ENCODE peak calls at places on chromosome 21, in eight cellular contexts. One of them, this sample, is unnamed.

GRCh38 chr21:43375827-43376795 is 50.8 kb downstream of the SIK1 start:
- DNase-seq in activated naive CD4-positive, alpha-beta T cell treated with Interleukin-2 at 50 U/mL for 16 hours: no peak
- DNase-seq in fibroblast of lung: no peak
- DNase-seq in effector CD8-positive, alpha-beta T cell: no peak
- DNase-seq in WTC11: no peak
- DNase-seq in cardiac fibroblast: no peak
- DNase-seq in neural crest cell: no peak
- DNase-seq in PC-9: peak; percentile 73
- DNase-seq in this sample: no peak

GRCh38 chr21:30478015-30478414 is 2.2 kb downstream of the KRTAP19-1 start:
- DNase-seq in neural crest cell: no peak
- DNase-seq in effector CD8-positive, alpha-beta T cell: no peak
- DNase-seq in PC-9: no peak
- DNase-seq in activated naive CD4-positive, alpha-beta T cell treated with Interleukin-2 at 50 U/mL for 16 hours: no peak
- DNase-seq in fibroblast of lung: no peak
- DNase-seq in cardiac fibroblast: no peak
- DNase-seq in WTC11: no peak
- DNase-seq in this sample: no peak

GRCh38 chr21:15121655-15122120 is 56.9 kb upstream of the NRIP1 start:
- DNase-seq in activated naive CD4-positive, alpha-beta T cell treated with Interleukin-2 at 50 U/mL for 16 hours: no peak
- DNase-seq in PC-9: no peak
- DNase-seq in neural crest cell: no peak
- DNase-seq in WTC11: no peak
- DNase-seq in cardiac fibroblast: peak; percentile 58
- DNase-seq in fibroblast of lung: peak; percentile 72
- DNase-seq in effector CD8-positive, alpha-beta T cell: no peak
- DNase-seq in this sample: no peak

GRCh38 chr21:46610018-46610701 is 5.3 kb upstream of the S100B start:
- DNase-seq in WTC11: no peak
- DNase-seq in activated naive CD4-positive, alpha-beta T cell treated with Interleukin-2 at 50 U/mL for 16 hours: no peak
- DNase-seq in PC-9: no peak
- DNase-seq in fibroblast of lung: no peak
- DNase-seq in neural crest cell: no peak
- DNase-seq in effector CD8-positive, alpha-beta T cell: no peak
- DNase-seq in cardiac fibroblast: peak; percentile 19
- DNase-seq in this sample: no peak

GRCh38 chr21:33230518-33231324 is 983 bp downstream of the IFNAR2 start:
- DNase-seq in cardiac fibroblast: peak; percentile 82
- DNase-seq in PC-9: peak; percentile 40
- DNase-seq in fibroblast of lung: peak; percentile 43
- DNase-seq in WTC11: peak; percentile 78
- DNase-seq in activated naive CD4-positive, alpha-beta T cell treated with Interleukin-2 at 50 U/mL for 16 hours: peak; percentile 43
- DNase-seq in effector CD8-positive, alpha-beta T cell: peak; percentile 39
- DNase-seq in neural crest cell: peak; percentile 29
- DNase-seq in this sample: no peak

GRCh38 chr21:44298301-44298700 is 1.6 kb upstream of the PFKL start:
- DNase-seq in PC-9: no peak
- DNase-seq in WTC11: no peak
- DNase-seq in effector CD8-positive, alpha-beta T cell: no peak
- DNase-seq in neural crest cell: no peak
- DNase-seq in activated naive CD4-positive, alpha-beta T cell treated with Interleukin-2 at 50 U/mL for 16 hours: no peak
- DNase-seq in cardiac fibroblast: peak; percentile 22
- DNase-seq in fibroblast of lung: no peak
- DNase-seq in this sample: no peak

GRCh38 chr21:35940074-35940927 is 120.0 kb downstream of the SETD4 start:
- DNase-seq in neural crest cell: peak; percentile 29
- DNase-seq in fibroblast of lung: peak; percentile 87
- DNase-seq in PC-9: peak; percentile 25
- DNase-seq in WTC11: peak; percentile 24
- DNase-seq in effector CD8-positive, alpha-beta T cell: no peak
- DNase-seq in activated naive CD4-positive, alpha-beta T cell treated with Interleukin-2 at 50 U/mL for 16 hours: no peak
- DNase-seq in cardiac fibroblast: peak; percentile 87
- DNase-seq in this sample: no peak

GRCh38 chr21:43361493-43362296 is 65.2 kb downstream of the SIK1 start:
- DNase-seq in cardiac fibroblast: peak; percentile 75
- DNase-seq in WTC11: no peak
- DNase-seq in fibroblast of lung: peak; percentile 69
- DNase-seq in effector CD8-positive, alpha-beta T cell: peak; percentile 47
- DNase-seq in PC-9: no peak
- DNase-seq in neural crest cell: no peak
- DNase-seq in activated naive CD4-positive, alpha-beta T cell treated with Interleukin-2 at 50 U/mL for 16 hours: peak; percentile 9
- DNase-seq in this sample: no peak

GRCh38 chr21:46113497-46114176 is 15.7 kb downstream of the COL6A2 start:
- DNase-seq in fibroblast of lung: no peak
- DNase-seq in effector CD8-positive, alpha-beta T cell: no peak
- DNase-seq in activated naive CD4-positive, alpha-beta T cell treated with Interleukin-2 at 50 U/mL for 16 hours: no peak
- DNase-seq in PC-9: no peak
- DNase-seq in WTC11: no peak
- DNase-seq in neural crest cell: no peak
- DNase-seq in cardiac fibroblast: no peak
- DNase-seq in this sample: no peak

GRCh38 chr21:28283652-28284490 is 708.8 kb downstream of the LTN1 start:
- DNase-seq in effector CD8-positive, alpha-beta T cell: no peak
- DNase-seq in fibroblast of lung: peak; percentile 95
- DNase-seq in activated naive CD4-positive, alpha-beta T cell treated with Interleukin-2 at 50 U/mL for 16 hours: no peak
- DNase-seq in cardiac fibroblast: peak; percentile 89
- DNase-seq in WTC11: no peak
- DNase-seq in neural crest cell: no peak
- DNase-seq in PC-9: peak; percentile 0
- DNase-seq in this sample: no peak

GRCh38 chr21:33901421-33902288 is 13.9 kb downstream of the ATP5PO start:
- DNase-seq in effector CD8-positive, alpha-beta T cell: no peak
- DNase-seq in WTC11: peak; percentile 66
- DNase-seq in fibroblast of lung: peak; percentile 63
- DNase-seq in cardiac fibroblast: peak; percentile 69
- DNase-seq in neural crest cell: peak; percentile 43
- DNase-seq in activated naive CD4-positive, alpha-beta T cell treated with Interleukin-2 at 50 U/mL for 16 hours: no peak
- DNase-seq in PC-9: peak; percentile 21
- DNase-seq in this sample: no peak

GRCh38 chr21:36104306-36105300 is 30.3 kb upstream of the CBR3 start:
- DNase-seq in fibroblast of lung: peak; percentile 53
- DNase-seq in activated naive CD4-positive, alpha-beta T cell treated with Interleukin-2 at 50 U/mL for 16 hours: peak; percentile 41
- DNase-seq in WTC11: peak; percentile 88
- DNase-seq in neural crest cell: peak; percentile 61
- DNase-seq in cardiac fibroblast: peak; percentile 44
- DNase-seq in effector CD8-positive, alpha-beta T cell: peak; percentile 67
- DNase-seq in PC-9: no peak
- DNase-seq in this sample: no peak

GRCh38 chr21:45153358-45154318 is 79.3 kb downstream of the ADARB1 start:
- DNase-seq in neural crest cell: no peak
- DNase-seq in PC-9: no peak
- DNase-seq in effector CD8-positive, alpha-beta T cell: no peak
- DNase-seq in cardiac fibroblast: peak; percentile 65
- DNase-seq in activated naive CD4-positive, alpha-beta T cell treated with Interleukin-2 at 50 U/mL for 16 hours: no peak
- DNase-seq in fibroblast of lung: peak; percentile 18
- DNase-seq in WTC11: no peak
- DNase-seq in this sample: no peak

GRCh38 chr21:43323244-43324005 is 103.5 kb downstream of the SIK1 start:
- DNase-seq in neural crest cell: no peak
- DNase-seq in fibroblast of lung: no peak
- DNase-seq in activated naive CD4-positive, alpha-beta T cell treated with Interleukin-2 at 50 U/mL for 16 hours: no peak
- DNase-seq in effector CD8-positive, alpha-beta T cell: no peak
- DNase-seq in PC-9: no peak
- DNase-seq in cardiac fibroblast: no peak
- DNase-seq in WTC11: no peak
- DNase-seq in this sample: no peak

GRCh38 chr21:38984982-38985422 is 179.3 kb downstream of the ETS2 start:
- DNase-seq in WTC11: no peak
- DNase-seq in cardiac fibroblast: peak; percentile 83
- DNase-seq in activated naive CD4-positive, alpha-beta T cell treated with Interleukin-2 at 50 U/mL for 16 hours: no peak
- DNase-seq in neural crest cell: no peak
- DNase-seq in PC-9: no peak
- DNase-seq in fibroblast of lung: peak; percentile 96
- DNase-seq in effector CD8-positive, alpha-beta T cell: no peak
- DNase-seq in this sample: no peak

GRCh38 chr21:45266518-45267389 is 20.9 kb downstream of the POFUT2 start:
- DNase-seq in neural crest cell: no peak
- DNase-seq in activated naive CD4-positive, alpha-beta T cell treated with Interleukin-2 at 50 U/mL for 16 hours: peak; percentile 55
- DNase-seq in fibroblast of lung: no peak
- DNase-seq in WTC11: no peak
- DNase-seq in PC-9: no peak
- DNase-seq in cardiac fibroblast: no peak
- DNase-seq in effector CD8-positive, alpha-beta T cell: no peak
- DNase-seq in this sample: no peak

GRCh38 chr21:44962481-44962966 is 22.7 kb downstream of the SLX9 start:
- DNase-seq in fibroblast of lung: peak; percentile 99
- DNase-seq in neural crest cell: no peak
- DNase-seq in WTC11: no peak
- DNase-seq in PC-9: no peak
- DNase-seq in cardiac fibroblast: peak; percentile 99
- DNase-seq in activated naive CD4-positive, alpha-beta T cell treated with Interleukin-2 at 50 U/mL for 16 hours: no peak
- DNase-seq in effector CD8-positive, alpha-beta T cell: no peak
- DNase-seq in this sample: no peak

GRCh38 chr21:35349378-35350080 is 300.4 kb upstream of the RUNX1 start:
- DNase-seq in neural crest cell: no peak
- DNase-seq in fibroblast of lung: peak; percentile 83
- DNase-seq in cardiac fibroblast: no peak
- DNase-seq in effector CD8-positive, alpha-beta T cell: no peak
- DNase-seq in PC-9: no peak
- DNase-seq in WTC11: no peak
- DNase-seq in activated naive CD4-positive, alpha-beta T cell treated with Interleukin-2 at 50 U/mL for 16 hours: no peak
- DNase-seq in this sample: no peak

GRCh38 chr21:46661211-46661625 is 25.7 kb downstream of the PRMT2 start:
- DNase-seq in WTC11: peak; percentile 74
- DNase-seq in neural crest cell: peak; percentile 48
- DNase-seq in fibroblast of lung: peak; percentile 89
- DNase-seq in activated naive CD4-positive, alpha-beta T cell treated with Interleukin-2 at 50 U/mL for 16 hours: peak; percentile 54
- DNase-seq in effector CD8-positive, alpha-beta T cell: peak; percentile 43
- DNase-seq in PC-9: peak; percentile 7
- DNase-seq in cardiac fibroblast: peak; percentile 83
- DNase-seq in this sample: peak; percentile 66

GRCh38 chr21:23887709-23888303 is 1719.5 kb downstream of the MRPL39 start:
- DNase-seq in fibroblast of lung: no peak
- DNase-seq in activated naive CD4-positive, alpha-beta T cell treated with Interleukin-2 at 50 U/mL for 16 hours: peak; percentile 23
- DNase-seq in PC-9: no peak
- DNase-seq in effector CD8-positive, alpha-beta T cell: peak; percentile 12
- DNase-seq in WTC11: no peak
- DNase-seq in neural crest cell: no peak
- DNase-seq in cardiac fibroblast: no peak
- DNase-seq in this sample: no peak

GRCh38 chr21:16040601-16041000 is 310.8 kb downstream of the USP25 start:
- DNase-seq in effector CD8-positive, alpha-beta T cell: no peak
- DNase-seq in cardiac fibroblast: peak; percentile 75
- DNase-seq in activated naive CD4-positive, alpha-beta T cell treated with Interleukin-2 at 50 U/mL for 16 hours: no peak
- DNase-seq in PC-9: no peak
- DNase-seq in WTC11: no peak
- DNase-seq in neural crest cell: no peak
- DNase-seq in fibroblast of lung: peak; percentile 57
- DNase-seq in this sample: no peak

GRCh38 chr21:15543473-15543872 is 186.3 kb upstream of the USP25 start:
- DNase-seq in effector CD8-positive, alpha-beta T cell: no peak
- DNase-seq in cardiac fibroblast: no peak
- DNase-seq in neural crest cell: no peak
- DNase-seq in activated naive CD4-positive, alpha-beta T cell treated with Interleukin-2 at 50 U/mL for 16 hours: no peak
- DNase-seq in WTC11: no peak
- DNase-seq in fibroblast of lung: no peak
- DNase-seq in PC-9: no peak
- DNase-seq in this sample: no peak

GRCh38 chr21:37073417-37074194 is 552 bp downstream of the TTC3 start:
- DNase-seq in neural crest cell: no peak
- DNase-seq in WTC11: no peak
- DNase-seq in cardiac fibroblast: peak; percentile 28
- DNase-seq in fibroblast of lung: peak; percentile 46
- DNase-seq in activated naive CD4-positive, alpha-beta T cell treated with Interleukin-2 at 50 U/mL for 16 hours: peak; percentile 63
- DNase-seq in effector CD8-positive, alpha-beta T cell: peak; percentile 73
- DNase-seq in PC-9: no peak
- DNase-seq in this sample: no peak

GRCh38 chr21:14383596-14384210 is 757 bp upstream of the HSPA13 start:
- DNase-seq in activated naive CD4-positive, alpha-beta T cell treated with Interleukin-2 at 50 U/mL for 16 hours: no peak
- DNase-seq in fibroblast of lung: peak; percentile 54
- DNase-seq in PC-9: no peak
- DNase-seq in cardiac fibroblast: peak; percentile 61
- DNase-seq in WTC11: no peak
- DNase-seq in neural crest cell: no peak
- DNase-seq in effector CD8-positive, alpha-beta T cell: no peak
- DNase-seq in this sample: no peak

GRCh38 chr21:26148071-26148470 is 22.5 kb downstream of the APP start:
- DNase-seq in effector CD8-positive, alpha-beta T cell: no peak
- DNase-seq in cardiac fibroblast: peak; percentile 57
- DNase-seq in neural crest cell: no peak
- DNase-seq in PC-9: peak; percentile 26
- DNase-seq in WTC11: peak; percentile 61
- DNase-seq in activated naive CD4-positive, alpha-beta T cell treated with Interleukin-2 at 50 U/mL for 16 hours: no peak
- DNase-seq in fibroblast of lung: no peak
- DNase-seq in this sample: no peak

GRCh38 chr21:38944903-38945302 is 139.2 kb downstream of the ETS2 start:
- DNase-seq in activated naive CD4-positive, alpha-beta T cell treated with Interleukin-2 at 50 U/mL for 16 hours: no peak
- DNase-seq in effector CD8-positive, alpha-beta T cell: no peak
- DNase-seq in PC-9: no peak
- DNase-seq in cardiac fibroblast: no peak
- DNase-seq in neural crest cell: peak; percentile 11
- DNase-seq in WTC11: peak; percentile 44
- DNase-seq in fibroblast of lung: no peak
- DNase-seq in this sample: no peak

This sample was measured in D721Med.